ENCODE peak calls at places on chromosome 21, in eight cellular contexts. J is transverse colon, Q is SK-N-SH, S is K562, I is GM12878, M is sigmoid colon, Z is stomach, C is HCT116. L is an unnamed sample.
A peak's percentile ranks its signal among the peaks of the same experiment; 100 is the strongest.

GRCh38 chr21:35045539-35046222 is 3.4 kb downstream of the RUNX1 start:
- DNase-seq in J (no peak), Q (no peak), S (no peak), I (no peak), M (no peak), Z (no peak), C (no peak), L (no peak)

GRCh38 chr21:19648376-19648775 is 1244.8 kb upstream of the TMPRSS15 start:
- DNase-seq in J (no peak), Q (no peak), S (no peak), I (no peak), M (no peak), Z (no peak), C (no peak), L (no peak)

GRCh38 chr21:40176732-40177131 is 309.5 kb downstream of the PCP4 start:
- DNase-seq in J (no peak), Q (peak; percentile 85), S (no peak), I (no peak), M (no peak), Z (no peak), C (no peak), L (no peak)

GRCh38 chr21:46437096-46437498 is 21.6 kb upstream of the DIP2A start:
- DNase-seq in J (no peak), Q (no peak), S (no peak), I (no peak), M (no peak), Z (no peak), C (no peak), L (no peak)

GRCh38 chr21:24825348-24825747 is 781.9 kb downstream of the MRPL39 start:
- DNase-seq in J (no peak), Q (no peak), S (no peak), I (no peak), M (no peak), Z (no peak), C (no peak), L (no peak)

GRCh38 chr21:27825035-27825434 is 858.1 kb upstream of the ADAMTS5 start:
- DNase-seq in J (no peak), Q (no peak), S (no peak), I (no peak), M (no peak), Z (no peak), C (no peak), L (no peak)

GRCh38 chr21:27831821-27832569 is 865.1 kb upstream of the ADAMTS5 start:
- DNase-seq in J (no peak), Q (no peak), S (no peak), I (no peak), M (no peak), Z (no peak), C (no peak), L (no peak)

GRCh38 chr21:37532868-37533780 is 166.6 kb downstream of the DYRK1A start:
- DNase-seq in J (no peak), Q (no peak), S (peak; percentile 66), I (no peak), M (no peak), Z (peak; percentile 63), C (peak; percentile 47), L (no peak)

GRCh38 chr21:42002421-42002958 is 7.7 kb downstream of the ZBTB21 start:
- DNase-seq in J (no peak), Q (no peak), S (no peak), I (peak; percentile 86), M (no peak), Z (no peak), C (no peak), L (no peak)

DNA sequence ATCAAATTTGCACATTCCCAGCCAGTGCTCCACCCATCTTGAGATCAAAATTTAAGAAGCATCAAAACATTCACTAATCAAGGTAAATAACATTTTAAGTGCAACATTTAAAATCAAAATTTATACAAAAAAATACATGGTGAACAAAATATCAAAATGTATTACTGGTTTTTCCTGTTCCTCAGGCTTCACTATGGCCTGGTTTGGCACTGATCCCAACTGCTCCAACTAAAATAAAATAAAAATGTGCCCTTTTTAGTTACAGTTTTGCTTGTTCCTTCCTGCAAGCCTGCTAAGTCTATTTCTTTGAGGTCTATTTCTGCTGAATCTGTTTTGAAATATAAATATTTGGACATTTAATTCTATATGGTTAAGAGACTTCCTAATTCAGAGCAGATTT is 54.9 kb downstream of the ADAMTS1 start:
- DNase-seq in J (no peak), Q (no peak), S (no peak), I (no peak), M (no peak), Z (no peak), C (no peak), L (no peak)
- TF ChIP-seq POLR2AphosphoS5 in J (no peak), Q (no peak), S (no peak), I (no peak), M (no peak), Z (no peak), C (no peak), L (no peak)

GRCh38 chr21:44295163-44295601 is 4.7 kb upstream of the PFKL start:
- DNase-seq in J (no peak), Q (no peak), S (no peak), I (no peak), M (no peak), Z (no peak), C (no peak), L (no peak)
- H3K4me3 ChIP-seq in J (no peak overlapping the region), Q (no peak overlapping the region), S (no peak overlapping the region), I (no peak overlapping the region), M (no peak overlapping the region), Z (no peak overlapping the region), C (no peak overlapping the region), L (no peak overlapping the region)

DNA sequence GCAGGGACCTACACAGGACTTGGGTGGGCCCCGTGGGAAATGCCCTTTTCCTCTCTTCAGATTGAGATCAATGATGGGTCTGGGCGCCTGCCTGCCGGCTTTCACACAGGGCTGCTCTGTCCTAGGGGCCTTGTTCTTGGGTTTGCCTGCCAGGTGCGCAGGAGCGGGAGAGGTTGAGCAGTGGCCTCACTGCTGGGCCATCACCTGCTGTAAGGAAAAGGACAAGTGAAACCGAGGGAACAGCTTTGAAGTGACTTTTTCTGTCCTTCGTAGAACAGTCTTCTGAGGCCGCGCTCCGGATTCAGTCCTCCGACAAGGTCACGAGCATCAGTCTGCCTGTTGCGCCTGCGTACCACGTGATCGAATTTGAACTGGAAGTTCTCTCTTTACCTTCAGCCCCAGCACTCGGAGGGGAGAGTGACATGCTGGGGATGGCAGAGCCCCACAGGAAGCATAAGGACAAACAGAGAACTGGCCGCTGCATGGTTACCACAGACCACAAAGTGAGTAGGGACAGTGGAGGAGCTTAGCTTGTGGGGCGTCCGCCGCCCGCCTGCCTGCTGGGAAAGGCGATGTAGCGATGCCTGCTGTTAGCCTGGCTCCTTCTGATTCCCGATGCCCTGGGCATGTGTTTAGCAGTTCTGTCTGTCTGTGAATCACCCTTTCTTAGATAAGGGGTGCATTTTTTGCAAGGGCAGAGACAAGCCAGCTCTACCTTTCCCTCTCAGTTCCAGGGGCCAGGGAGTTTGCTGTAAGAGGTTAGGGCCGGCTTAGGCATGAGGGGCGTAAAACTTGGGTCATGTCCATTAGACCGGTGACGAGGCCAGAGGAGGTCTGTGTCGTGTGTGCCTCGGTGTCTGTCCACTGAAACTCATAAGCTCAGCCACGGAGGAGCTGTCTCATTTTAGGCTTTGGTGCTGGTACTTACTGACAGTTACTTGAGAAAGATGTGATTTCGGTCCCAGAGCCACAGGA is 19.5 kb upstream of the PWP2 start:
- DNase-seq in J (no peak), Q (no peak), S (no peak), I (no peak), M (no peak), Z (peak; percentile 25), C (no peak), L (peak; percentile 82)
- H3K27ac ChIP-seq in J (peak overlapping the region; percentile 85), Q (no peak overlapping the region), S (no peak overlapping the region), I (no peak overlapping the region), M (peak overlapping the region; percentile 12), Z (peak overlapping the region; percentile 64), C (no peak overlapping the region), L (peak overlapping the region; percentile 87)

DNA sequence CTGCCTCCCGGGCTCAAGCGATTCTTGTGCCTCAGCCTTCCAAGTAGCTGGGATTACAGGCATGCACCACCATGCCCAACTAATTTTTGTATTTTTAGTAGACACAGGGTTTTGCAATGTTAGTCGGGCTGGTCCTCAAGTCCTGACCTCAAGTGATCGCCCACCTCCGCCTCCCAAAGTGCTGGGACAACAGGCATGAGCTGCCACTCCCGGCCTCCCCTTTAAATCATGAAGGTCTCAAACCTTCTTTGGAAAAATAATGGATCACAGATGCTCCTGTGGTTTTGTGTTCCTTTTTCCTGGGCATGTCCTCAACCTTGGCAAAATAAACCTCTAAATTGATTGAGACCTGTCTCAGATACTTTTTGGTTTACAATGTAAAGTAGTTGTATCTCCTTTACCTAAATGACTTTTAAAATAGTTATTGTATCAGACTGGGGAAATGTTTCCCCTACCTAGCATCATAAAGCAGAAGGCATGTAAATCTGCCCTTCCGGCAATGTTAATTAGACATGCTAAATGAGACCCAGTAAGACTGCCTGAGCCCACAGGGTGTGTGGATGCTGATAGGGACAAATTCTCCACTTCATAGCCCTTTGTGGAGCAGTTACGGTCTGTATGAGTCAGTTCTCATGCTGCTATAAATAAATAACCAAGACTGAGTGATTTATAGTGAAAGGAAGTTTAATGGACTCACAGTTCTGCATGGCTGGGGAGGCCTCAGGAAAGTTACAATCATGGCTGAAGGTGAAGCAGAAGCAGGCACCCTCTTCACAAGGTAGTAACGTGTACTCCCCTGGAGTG is 27.8 kb downstream of the CBR1 start:
- DNase-seq in J (no peak), Q (no peak), S (peak; percentile 55), I (peak; percentile 55), M (no peak), Z (no peak), C (no peak), L (no peak)
- TF ChIP-seq POLR2AphosphoS5 in J (no peak), Q (no peak), S (peak; percentile 44), I (no peak), M (no peak), Z (no peak), C (no peak), L (no peak)

GRCh38 chr21:16424331-16424749 is 694.6 kb downstream of the USP25 start:
- DNase-seq in J (no peak), Q (peak; percentile 4), S (no peak), I (no peak), M (no peak), Z (no peak), C (no peak), L (no peak)
- H3K4me3 ChIP-seq in J (peak overlapping the region; percentile 9), Q (no peak overlapping the region), S (no peak overlapping the region), I (no peak overlapping the region), M (peak overlapping the region; percentile 1), Z (peak overlapping the region; percentile 11), C (no peak overlapping the region), L (no peak overlapping the region)

L was measured in spleen.